ENCODE peak calls at places on chromosomes 6 and 20, in five cellular contexts. T is fibroblast of lung, Q is lung, C is NCI-H748 treated with DMSO at 0.1 percent for 48 hours, K is heart right ventricle. I is an unnamed sample.

GRCh38 chr6:72816022-72816421 is 194.2 kb downstream of the KCNQ5 start:
- DNase-seq in T (no peak), C (no peak), K (no peak), Q (no peak), I (no peak)

GRCh38 chr20:16622501-16622900 is 49.3 kb upstream of the KIF16B start:
- DNase-seq in K (no peak), Q (no peak), C (no peak), T (no peak), I (no peak)

GRCh38 chr6:16292942-16293341 is 54.6 kb downstream of the GMPR start:
- DNase-seq in Q (no peak), T (no peak), K (no peak), C (no peak), I (no peak)

GRCh38 chr6:8785223-8785622 is 349.9 kb upstream of the SLC35B3 start:
- DNase-seq in T (no peak), K (no peak), C (no peak), Q (no peak), I (no peak)

GRCh38 chr6:158002951-158003853 is 21.5 kb downstream of the SYNJ2 start:
- DNase-seq in K (peak), T (peak), Q (no peak), C (no peak), I (no peak)

GRCh38 chr6:44775121-44775520 is 387.6 kb downstream of the CDC5L start:
- DNase-seq in K (no peak), Q (no peak), C (no peak), T (no peak), I (no peak)

GRCh38 chr6:137805622-137806021 is 61.4 kb upstream of the TNFAIP3 start:
- DNase-seq in K (peak), T (no peak), C (no peak), Q (no peak), I (no peak)

GRCh38 chr20:16220826-16221225 is 352.4 kb downstream of the KIF16B start:
- DNase-seq in Q (no peak), C (no peak), K (no peak), T (no peak), I (no peak)

GRCh38 chr6:105992315-105992961 is 93.7 kb upstream of the PRDM1 start:
- DNase-seq in C (peak), K (peak), T (peak), Q (peak), I (peak)

GRCh38 chr6:56699066-56699654 is 56.5 kb upstream of the DST start:
- DNase-seq in C (peak), T (peak), Q (no peak), K (no peak), I (no peak)

GRCh38 chr6:48919555-48919954 is 543.5 kb downstream of the MMUT start:
- DNase-seq in K (no peak), T (no peak), C (no peak), Q (no peak), I (no peak)

GRCh38 chr6:131029661-131030297 is 33.3 kb downstream of the EPB41L2 start:
- DNase-seq in Q (no peak), T (peak), C (no peak), K (peak), I (no peak)

GRCh38 chr20:46011631-46012482 is 3.1 kb downstream of the MMP9 start:
- DNase-seq in C (no peak), K (peak), T (peak), Q (peak), I (peak)

GRCh38 chr20:47576516-47577033 is 74.9 kb downstream of the NCOA3 start:
- DNase-seq in K (peak), T (peak), Q (peak), C (peak), I (peak)

GRCh38 chr20:32968833-32969241 is 35.4 kb downstream of the SUN5 start:
- DNase-seq in Q (no peak), K (no peak), T (peak), C (no peak), I (no peak)

GRCh38 chr20:61439251-61439650 is 187.2 kb downstream of the CDH4 start:
- DNase-seq in T (no peak), C (no peak), Q (no peak), K (no peak), I (no peak)

GRCh38 chr20:23362392-23363256 is 642 bp downstream of the GZF1 start:
- DNase-seq in Q (peak), T (no peak), K (peak), C (peak), I (peak)

GRCh38 chr20:7935027-7935551 is 5.2 kb downstream of the HAO1 start:
- DNase-seq in C (no peak), K (no peak), T (no peak), Q (no peak), I (no peak)

GRCh38 chr20:57061058-57061900 is 205.2 kb downstream of the BMP7 start:
- DNase-seq in C (no peak), T (no peak), K (no peak), Q (no peak), I (no peak)

GRCh38 chr20:48710341-48711043 is 117.3 kb downstream of the PREX1 start:
- DNase-seq in T (no peak), C (no peak), K (no peak), Q (no peak), I (no peak)

GRCh38 chr20:58001381-58001780 is 227.1 kb downstream of the ANKRD60 start:
- DNase-seq in Q (no peak), T (no peak), C (no peak), K (no peak), I (no peak)

GRCh38 chr20:21315138-21315537 is 12.0 kb downstream of the XRN2 start:
- DNase-seq in K (no peak), T (peak), C (no peak), Q (no peak), I (no peak)

GRCh38 chr6:131400054-131400781 is 172.8 kb upstream of the ARG1 start:
- DNase-seq in K (no peak), C (no peak), Q (no peak), T (peak), I (no peak)

GRCh38 chr6:71287926-71288227 is 734 bp upstream of the OGFRL1 start:
- DNase-seq in C (no peak), K (no peak), T (no peak), Q (no peak), I (no peak)

GRCh38 chr20:10857362-10858070 is 183.7 kb upstream of the JAG1 start:
- DNase-seq in Q (no peak), K (peak), T (peak), C (no peak), I (no peak)

GRCh38 chr6:167953551-167953950 is 43.9 kb upstream of the KIF25 start:
- DNase-seq in T (no peak), Q (no peak), K (no peak), C (no peak), I (no peak)

GRCh38 chr6:15506066-15506465 is 156.8 kb downstream of the DTNBP1 start:
- DNase-seq in T (no peak), Q (no peak), K (no peak), C (no peak), I (no peak)

GRCh38 chr20:6663104-6663503 is 104.4 kb upstream of the BMP2 start:
- DNase-seq in T (no peak), Q (no peak), K (no peak), C (no peak), I (no peak)

GRCh38 chr20:53133134-53133533 is 161.0 kb downstream of the TSHZ2 start:
- DNase-seq in K (no peak), C (no peak), T (no peak), Q (no peak), I (no peak)

GRCh38 chr6:125871365-125871764 is 80.6 kb downstream of the NCOA7 start:
- DNase-seq in Q (no peak), C (peak), T (no peak), K (no peak), I (no peak)

GRCh38 chr6:13711384-13711725 is 280 bp downstream of the RANBP9 start:
- DNase-seq in T (no peak), Q (no peak), C (no peak), K (no peak), I (no peak)

I was measured in stomach.